ENCODE peak calls at places on chromosomes 7 and 10, in five cellular contexts. One of them, this sample, is unnamed.

GRCh38 chr10:114653926-114654325 is 4.1 kb downstream of the ABLIM1 start:
- DNase-seq in Caco-2: no peak
- DNase-seq in NB4: no peak
- DNase-seq in spleen: no peak
- DNase-seq in MCF 10A: no peak
- DNase-seq in this sample: no peak

GRCh38 chr10:124989526-124989925 is 47.6 kb downstream of the ZRANB1 start:
- DNase-seq in spleen: no peak
- DNase-seq in Caco-2: no peak
- DNase-seq in NB4: no peak
- DNase-seq in MCF 10A: peak
- DNase-seq in this sample: no peak

GRCh38 chr7:6340241-6340640 is 67.8 kb upstream of the CYTH3 start:
- DNase-seq in spleen: no peak
- DNase-seq in NB4: no peak
- DNase-seq in Caco-2: no peak
- DNase-seq in MCF 10A: no peak
- DNase-seq in this sample: no peak

GRCh38 chr7:115805458-115805857 is 225.1 kb downstream of the TFEC start:
- DNase-seq in spleen: no peak
- DNase-seq in MCF 10A: peak
- DNase-seq in Caco-2: no peak
- DNase-seq in NB4: no peak
- DNase-seq in this sample: no peak

GRCh38 chr10:78047314-78047891 is 13.7 kb downstream of the RPS24 start:
- DNase-seq in spleen: peak
- DNase-seq in Caco-2: peak
- DNase-seq in MCF 10A: peak
- DNase-seq in NB4: peak
- DNase-seq in this sample: peak

GRCh38 chr10:103241262-103242011 is 4.2 kb upstream of the RPEL1 start:
- DNase-seq in Caco-2: peak
- DNase-seq in NB4: peak
- DNase-seq in spleen: no peak
- DNase-seq in MCF 10A: peak
- DNase-seq in this sample: no peak

GRCh38 chr10:16828114-16828568 is 10.9 kb upstream of the RSU1 start:
- DNase-seq in Caco-2: peak
- DNase-seq in MCF 10A: peak
- DNase-seq in NB4: peak
- DNase-seq in spleen: peak
- DNase-seq in this sample: peak

GRCh38 chr10:114115661-114116060 is 58.3 kb downstream of the CCDC186 start:
- DNase-seq in Caco-2: no peak
- DNase-seq in MCF 10A: no peak
- DNase-seq in NB4: no peak
- DNase-seq in spleen: no peak
- DNase-seq in this sample: no peak

GRCh38 chr7:200704-201103 is 8.3 kb downstream of the FAM20C start:
- DNase-seq in Caco-2: no peak
- DNase-seq in MCF 10A: peak
- DNase-seq in spleen: no peak
- DNase-seq in NB4: no peak
- DNase-seq in this sample: no peak

GRCh38 chr10:5506751-5507648 is 7.6 kb upstream of the CALML5 start:
- DNase-seq in MCF 10A: no peak
- DNase-seq in spleen: no peak
- DNase-seq in Caco-2: peak
- DNase-seq in NB4: no peak
- DNase-seq in this sample: no peak

GRCh38 chr10:132517951-132518521 is 19.6 kb upstream of the INPP5A start:
- DNase-seq in spleen: peak
- DNase-seq in NB4: no peak
- DNase-seq in Caco-2: peak
- DNase-seq in MCF 10A: no peak
- DNase-seq in this sample: no peak

GRCh38 chr7:19079066-19079465 is 38.4 kb downstream of the TWIST1 start:
- DNase-seq in MCF 10A: peak
- DNase-seq in NB4: no peak
- DNase-seq in Caco-2: no peak
- DNase-seq in spleen: no peak
- DNase-seq in this sample: no peak

GRCh38 chr7:75842836-75843446 is 29.3 kb upstream of the CCL24 start:
- DNase-seq in MCF 10A: peak
- DNase-seq in spleen: no peak
- DNase-seq in NB4: peak
- DNase-seq in Caco-2: no peak
- DNase-seq in this sample: peak

GRCh38 chr7:74475243-74475986 is 21.7 kb downstream of the GTF2IRD1 start:
- DNase-seq in Caco-2: peak
- DNase-seq in spleen: no peak
- DNase-seq in MCF 10A: peak
- DNase-seq in NB4: no peak
- DNase-seq in this sample: no peak

GRCh38 chr7:141181812-141182211 is 107.9 kb downstream of the TMEM178B start:
- DNase-seq in Caco-2: no peak
- DNase-seq in spleen: no peak
- DNase-seq in NB4: no peak
- DNase-seq in MCF 10A: no peak
- DNase-seq in this sample: no peak

GRCh38 chr7:140153666-140154161 is 23.1 kb downstream of the KDM7A start:
- DNase-seq in NB4: no peak
- DNase-seq in spleen: no peak
- DNase-seq in Caco-2: no peak
- DNase-seq in MCF 10A: no peak
- DNase-seq in this sample: peak

GRCh38 chr10:85646312-85646711 is 720.3 kb downstream of the GRID1 start:
- DNase-seq in Caco-2: no peak
- DNase-seq in MCF 10A: peak
- DNase-seq in NB4: no peak
- DNase-seq in spleen: no peak
- DNase-seq in this sample: no peak

GRCh38 chr7:66732439-66732838 is 8.1 kb upstream of the RABGEF1 start:
- DNase-seq in MCF 10A: no peak
- DNase-seq in NB4: no peak
- DNase-seq in Caco-2: no peak
- DNase-seq in spleen: no peak
- DNase-seq in this sample: peak

GRCh38 chr10:74825033-74825370 is 1.4 kb upstream of the KAT6B start:
- DNase-seq in NB4: peak
- DNase-seq in Caco-2: peak
- DNase-seq in MCF 10A: no peak
- DNase-seq in spleen: peak
- DNase-seq in this sample: peak

GRCh38 chr10:62817763-62818425 is 1.7 kb upstream of the EGR2 start:
- DNase-seq in Caco-2: peak
- DNase-seq in spleen: peak
- DNase-seq in NB4: peak
- DNase-seq in MCF 10A: peak
- DNase-seq in this sample: peak

GRCh38 chr10:1267568-1267967 is 211.4 kb downstream of the WDR37 start:
- DNase-seq in MCF 10A: no peak
- DNase-seq in Caco-2: no peak
- DNase-seq in NB4: no peak
- DNase-seq in spleen: peak
- DNase-seq in this sample: no peak

GRCh38 chr10:8444630-8445029 is 390.1 kb downstream of the GATA3 start:
- DNase-seq in NB4: peak
- DNase-seq in spleen: no peak
- DNase-seq in Caco-2: no peak
- DNase-seq in MCF 10A: no peak
- DNase-seq in this sample: no peak
- TF ChIP-seq CTCF in NB4: no peak
- TF ChIP-seq CTCF in spleen: no peak
- TF ChIP-seq CTCF in Caco-2: peak
- TF ChIP-seq CTCF in MCF 10A: no peak
- TF ChIP-seq CTCF in this sample: no peak

DNA sequence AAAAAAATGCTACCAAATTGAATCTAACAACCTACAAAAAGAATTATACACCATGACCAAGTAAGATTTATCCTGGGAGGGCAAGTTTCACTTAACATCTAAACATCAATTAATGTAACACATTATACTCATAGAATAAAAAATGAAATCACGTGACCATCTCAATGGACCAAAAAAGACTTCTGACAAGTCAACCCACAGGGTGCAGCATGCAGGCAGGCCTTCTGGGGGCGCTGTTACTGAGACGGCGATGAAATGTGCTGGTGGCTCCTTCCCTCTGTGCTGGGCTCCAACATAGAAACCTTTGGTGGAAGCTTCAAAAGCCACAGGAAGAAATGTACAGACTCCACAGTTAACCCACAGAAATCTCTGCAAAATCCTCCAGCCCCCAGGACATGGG is 103.1 kb downstream of the INHBA start:
- DNase-seq in Caco-2: no peak
- DNase-seq in spleen: no peak
- DNase-seq in NB4: peak
- DNase-seq in MCF 10A: no peak
- DNase-seq in this sample: no peak
- TF ChIP-seq CTCF in Caco-2: no peak
- TF ChIP-seq CTCF in spleen: no peak
- TF ChIP-seq CTCF in NB4: peak
- TF ChIP-seq CTCF in MCF 10A: peak
- TF ChIP-seq CTCF in this sample: no peak

DNA sequence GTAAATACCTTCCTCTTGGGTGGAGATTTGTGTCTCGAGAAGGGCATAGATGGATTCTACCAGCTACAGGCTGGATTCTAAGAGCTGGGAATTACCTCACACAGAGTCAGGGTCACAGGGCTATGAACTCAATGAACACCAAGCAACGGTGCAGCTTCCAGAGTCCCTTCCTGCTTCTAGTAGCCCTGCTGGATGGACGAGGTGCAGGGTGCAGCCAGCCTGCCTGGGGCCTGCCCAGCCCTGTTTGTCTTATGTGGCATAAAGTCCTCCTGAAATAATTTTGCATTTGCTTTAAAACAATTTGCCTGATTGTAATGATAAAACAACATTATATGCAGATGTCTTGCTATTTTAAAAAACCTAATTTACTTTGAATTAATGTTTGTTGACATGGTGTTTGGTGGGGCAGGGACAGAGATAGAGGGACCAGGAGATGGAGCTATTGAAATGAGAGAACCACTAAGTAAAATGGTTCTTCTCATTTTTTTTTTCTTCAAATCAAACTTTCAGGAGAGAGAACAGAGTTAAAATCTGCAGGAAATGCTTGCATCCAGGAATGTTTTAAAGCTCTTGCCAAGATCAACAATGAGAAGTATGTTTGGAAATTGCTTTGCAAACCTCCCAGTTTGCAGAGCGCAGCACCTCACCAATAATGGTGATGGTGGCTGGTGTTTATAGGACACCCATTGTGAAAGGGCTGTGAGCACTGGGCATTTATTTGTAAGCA is 305.4 kb upstream of the PODXL start:
- DNase-seq in NB4: no peak
- DNase-seq in spleen: no peak
- DNase-seq in Caco-2: no peak
- DNase-seq in MCF 10A: peak
- DNase-seq in this sample: no peak
- TF ChIP-seq CTCF in NB4: no peak
- TF ChIP-seq CTCF in spleen: no peak
- TF ChIP-seq CTCF in Caco-2: no peak
- TF ChIP-seq CTCF in MCF 10A: no peak
- TF ChIP-seq CTCF in this sample: no peak

GRCh38 chr10:21547246-21547645 is 13.2 kb downstream of the MLLT10 start:
- DNase-seq in MCF 10A: no peak
- DNase-seq in Caco-2: no peak
- DNase-seq in NB4: no peak
- DNase-seq in spleen: no peak
- DNase-seq in this sample: no peak

GRCh38 chr10:21556527-21556926 is 22.5 kb downstream of the MLLT10 start:
- DNase-seq in MCF 10A: no peak
- DNase-seq in spleen: no peak
- DNase-seq in Caco-2: no peak
- DNase-seq in NB4: no peak
- DNase-seq in this sample: no peak

GRCh38 chr10:21552638-21553037 is 18.6 kb downstream of the MLLT10 start:
- DNase-seq in Caco-2: no peak
- DNase-seq in MCF 10A: no peak
- DNase-seq in spleen: no peak
- DNase-seq in NB4: no peak
- DNase-seq in this sample: no peak
- TF ChIP-seq CTCF in Caco-2: no peak
- TF ChIP-seq CTCF in MCF 10A: no peak
- TF ChIP-seq CTCF in spleen: no peak
- TF ChIP-seq CTCF in NB4: no peak
- TF ChIP-seq CTCF in this sample: no peak

GRCh38 chr7:111951027-111951426 is 255.2 kb downstream of the DOCK4 start:
- DNase-seq in spleen: no peak
- DNase-seq in Caco-2: no peak
- DNase-seq in MCF 10A: peak
- DNase-seq in NB4: no peak
- DNase-seq in this sample: no peak
- TF ChIP-seq CTCF in spleen: no peak
- TF ChIP-seq CTCF in Caco-2: no peak
- TF ChIP-seq CTCF in MCF 10A: no peak
- TF ChIP-seq CTCF in NB4: no peak
- TF ChIP-seq CTCF in this sample: no peak

GRCh38 chr7:99472561-99473314 is at the start of gene ZNF789:
- DNase-seq in Caco-2: peak
- DNase-seq in MCF 10A: peak
- DNase-seq in NB4: peak
- DNase-seq in spleen: peak
- DNase-seq in this sample: peak
- TF ChIP-seq CTCF in Caco-2: no peak
- TF ChIP-seq CTCF in MCF 10A: no peak
- TF ChIP-seq CTCF in NB4: no peak
- TF ChIP-seq CTCF in spleen: no peak
- TF ChIP-seq CTCF in this sample: no peak

GRCh38 chr10:43855667-43856210 is 207.1 kb upstream of the ZNF32 start:
- DNase-seq in NB4: no peak
- DNase-seq in MCF 10A: no peak
- DNase-seq in spleen: peak
- DNase-seq in Caco-2: no peak
- DNase-seq in this sample: no peak

GRCh38 chr10:43852644-43853214 is 204.0 kb upstream of the ZNF32 start:
- DNase-seq in spleen: peak
- DNase-seq in MCF 10A: no peak
- DNase-seq in Caco-2: no peak
- DNase-seq in NB4: no peak
- DNase-seq in this sample: no peak

GRCh38 chr10:43852141-43852540 is 203.5 kb upstream of the ZNF32 start:
- DNase-seq in NB4: peak
- DNase-seq in MCF 10A: no peak
- DNase-seq in spleen: peak
- DNase-seq in Caco-2: no peak
- DNase-seq in this sample: no peak

GRCh38 chr10:43853369-43853768 is 204.7 kb upstream of the ZNF32 start:
- DNase-seq in NB4: no peak
- DNase-seq in MCF 10A: no peak
- DNase-seq in Caco-2: no peak
- DNase-seq in spleen: peak
- DNase-seq in this sample: no peak

DNA sequence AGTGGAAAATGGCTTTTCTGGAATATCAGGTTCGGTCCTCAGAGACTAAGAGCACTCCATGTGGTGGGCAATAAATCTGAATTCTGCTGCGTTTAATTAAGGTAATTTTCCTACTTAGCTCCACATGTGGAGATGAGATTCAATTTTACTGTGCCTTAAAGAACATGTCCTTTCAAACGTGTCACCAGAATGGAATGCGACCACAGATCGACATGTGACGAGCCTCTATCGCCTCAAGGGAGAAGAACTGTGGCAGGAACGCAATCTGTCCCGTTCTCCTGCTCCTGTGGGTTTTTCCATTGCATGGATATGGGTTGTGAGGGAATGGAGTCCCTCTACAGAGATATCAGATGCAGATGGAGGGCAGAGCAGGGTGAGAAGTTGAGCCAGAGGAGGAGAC is 205.4 kb upstream of the ZNF32 start:
- DNase-seq in NB4: no peak
- DNase-seq in MCF 10A: peak
- DNase-seq in Caco-2: peak
- DNase-seq in spleen: no peak
- DNase-seq in this sample: no peak
- TF ChIP-seq CTCF in NB4: no peak
- TF ChIP-seq CTCF in MCF 10A: no peak
- TF ChIP-seq CTCF in Caco-2: no peak
- TF ChIP-seq CTCF in spleen: no peak
- TF ChIP-seq CTCF in this sample: no peak